ENCODE peak calls at places on chromosome 22, in ten cellular contexts. Y is tibial nerve, V is heart right ventricle, B is stomach, S is mucosa of descending colon, R is upper lobe of left lung, E is Panc1, Q is colonic mucosa, I is adrenal gland, P is prostate gland. U is an unnamed sample.

GRCh38 chr22:29041408-29041807 is 20.2 kb downstream of the C22orf31 start:
- DNase-seq in Y (no peak), V (no peak), B (peak; percentile 49), S (no peak), R (no peak), E (no peak), Q (no peak), I (no peak), P (no peak), U (no peak)

GRCh38 chr22:45831394-45831793 is 145.6 kb downstream of the WNT7B start:
- DNase-seq in Y (no peak), V (no peak), B (no peak), S (no peak), R (no peak), E (peak; percentile 4), Q (no peak), I (no peak), P (no peak), U (no peak)

GRCh38 chr22:46748948-46749681 is 11.1 kb upstream of the CERK start:
- DNase-seq in Y (no peak), V (no peak), B (no peak), S (peak; percentile 39), R (no peak), E (no peak), Q (no peak), I (no peak), P (no peak), U (no peak)

GRCh38 chr22:19717691-19718254 is 3.5 kb downstream of the SEPTIN5 start:
- DNase-seq in Y (peak; percentile 60), V (peak; percentile 72), B (peak; percentile 79), S (peak; percentile 79), R (peak; percentile 97), E (no peak), Q (peak; percentile 72), I (peak; percentile 72), P (peak; percentile 60), U (no peak)

GRCh38 chr22:50169774-50170341 is 673 bp upstream of the PANX2 start:
- DNase-seq in Y (no peak), V (no peak), B (peak; percentile 59), S (no peak), R (peak; percentile 89), E (no peak), Q (no peak), I (no peak), P (no peak), U (no peak)

GRCh38 chr22:30025187-30025586 is 55.1 kb upstream of the HORMAD2 start:
- DNase-seq in Y (no peak), V (no peak), B (peak; percentile 84), S (no peak), R (no peak), E (no peak), Q (no peak), I (no peak), P (peak; percentile 66), U (no peak)

GRCh38 chr22:17647996-17648395 is 9.4 kb downstream of the BCL2L13 start:
- DNase-seq in Y (no peak), V (no peak), B (no peak), S (no peak), R (no peak), E (no peak), Q (no peak), I (no peak), P (no peak), U (no peak)

GRCh38 chr22:42945736-42946135 is 69.2 kb downstream of the PACSIN2 start:
- DNase-seq in Y (no peak), V (no peak), B (no peak), S (no peak), R (no peak), E (no peak), Q (no peak), I (no peak), P (no peak), U (no peak)

GRCh38 chr22:38710352-38710751 is 4.6 kb downstream of the GTPBP1 start:
- DNase-seq in Y (no peak), V (no peak), B (no peak), S (no peak), R (no peak), E (no peak), Q (no peak), I (no peak), P (no peak), U (no peak)

GRCh38 chr22:38709306-38709705 is 3.6 kb downstream of the GTPBP1 start:
- DNase-seq in Y (no peak), V (no peak), B (no peak), S (no peak), R (no peak), E (no peak), Q (no peak), I (no peak), P (no peak), U (no peak)

GRCh38 chr22:38707984-38708383 is 2.2 kb downstream of the GTPBP1 start:
- DNase-seq in Y (no peak), V (no peak), B (no peak), S (no peak), R (no peak), E (no peak), Q (no peak), I (no peak), P (no peak), U (no peak)

GRCh38 chr22:38712496-38713207 is 6.9 kb downstream of the GTPBP1 start:
- DNase-seq in Y (no peak), V (no peak), B (no peak), S (no peak), R (no peak), E (no peak), Q (no peak), I (no peak), P (no peak), U (no peak)

DNA sequence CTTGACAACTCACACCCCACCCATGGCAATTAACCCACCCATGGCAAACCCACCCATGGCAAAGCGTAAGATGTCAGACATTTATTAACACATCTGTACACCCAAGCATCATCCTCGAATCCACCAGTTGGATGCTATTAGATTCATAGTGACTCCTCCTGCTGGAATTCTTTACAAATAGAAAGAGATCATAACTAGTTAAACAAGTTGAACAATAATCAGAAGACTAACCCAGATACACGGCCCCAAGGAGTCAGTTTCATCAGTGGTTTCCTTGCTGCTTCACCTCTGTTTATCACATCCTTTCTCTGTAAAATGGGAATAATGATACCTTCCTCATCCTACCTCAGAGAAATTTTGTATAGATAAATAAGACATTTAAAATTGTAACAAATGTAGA is 5.1 kb downstream of the GTPBP1 start:
- DNase-seq in Y (no peak), V (no peak), B (no peak), S (no peak), R (no peak), E (no peak), Q (no peak), I (no peak), P (no peak), U (no peak)
- H3K4me1 ChIP-seq in Y (peaks cover 42% of the 10 kb centered on the region), V (peaks cover 74% of the 10 kb centered on the region), B (peaks cover 34% of the 10 kb centered on the region), S (peaks cover 20% of the 10 kb centered on the region), R (peaks cover 58% of the 10 kb centered on the region), E (peaks cover 13% of the 10 kb centered on the region), Q (peaks cover 9% of the 10 kb centered on the region), I (peaks cover 9% of the 10 kb centered on the region), P (peaks cover 11% of the 10 kb centered on the region), U (peaks cover 16% of the 10 kb centered on the region)

GRCh38 chr22:26235792-26236191 is 66.5 kb downstream of the SEZ6L start:
- DNase-seq in Y (no peak), V (no peak), B (no peak), S (no peak), R (no peak), E (no peak), Q (no peak), I (peak; percentile 56), P (no peak), U (peak; percentile 4)
- TF ChIP-seq CTCF in Y (no peak), V (no peak), B (no peak), S (no peak), R (no peak), E (no peak), Q (no peak), I (no peak), P (no peak), U (no peak)

GRCh38 chr22:36235585-36235984 is 3.7 kb downstream of the APOL2 start:
- DNase-seq in Y (no peak), V (no peak), B (no peak), S (no peak), R (no peak), E (no peak), Q (no peak), I (no peak), P (no peak), U (no peak)

GRCh38 chr22:36234919-36235318 is 4.4 kb downstream of the APOL2 start:
- DNase-seq in Y (no peak), V (no peak), B (no peak), S (no peak), R (no peak), E (no peak), Q (no peak), I (peak; percentile 23), P (no peak), U (no peak)

GRCh38 chr22:36232715-36233401 is 6.5 kb downstream of the APOL2 start:
- DNase-seq in Y (no peak), V (no peak), B (no peak), S (no peak), R (no peak), E (no peak), Q (no peak), I (no peak), P (peak; percentile 31), U (no peak)

GRCh38 chr22:36234211-36234610 is 5.1 kb downstream of the APOL2 start:
- DNase-seq in Y (no peak), V (no peak), B (no peak), S (no peak), R (no peak), E (no peak), Q (no peak), I (no peak), P (no peak), U (no peak)

DNA sequence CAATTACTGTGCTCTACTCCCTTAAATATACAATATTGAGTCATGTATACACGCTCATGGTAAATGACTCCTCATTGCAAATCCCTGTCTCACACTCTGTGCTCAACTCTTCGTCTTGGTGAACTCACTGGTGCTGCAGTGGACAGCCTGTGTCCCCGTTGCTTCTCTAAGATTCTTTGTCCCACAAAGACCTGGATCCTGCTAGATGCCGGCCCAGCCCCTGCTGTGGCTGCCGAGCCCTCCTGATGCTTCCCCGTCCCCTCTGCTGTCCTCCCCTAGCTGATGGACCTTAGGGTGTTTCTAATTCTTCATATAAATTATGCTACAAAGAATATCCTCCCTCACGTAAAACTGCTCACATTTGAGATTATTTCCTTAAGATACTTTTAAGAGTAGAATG is 5.5 kb downstream of the APOL2 start:
- DNase-seq in Y (no peak), V (no peak), B (no peak), S (no peak), R (no peak), E (no peak), Q (no peak), I (no peak), P (no peak), U (no peak)
- H3K4me1 ChIP-seq in Y (peaks cover 53% of the 10 kb centered on the region), V (peaks cover 46% of the 10 kb centered on the region), B (peaks cover 37% of the 10 kb centered on the region), S (peaks cover 15% of the 10 kb centered on the region), R (peaks cover 45% of the 10 kb centered on the region), E (peaks cover 7% of the 10 kb centered on the region), Q (peaks cover 18% of the 10 kb centered on the region), I (peaks cover 19% of the 10 kb centered on the region), P (peaks cover 17% of the 10 kb centered on the region), U (no peaks in the 10 kb centered on the region)

DNA sequence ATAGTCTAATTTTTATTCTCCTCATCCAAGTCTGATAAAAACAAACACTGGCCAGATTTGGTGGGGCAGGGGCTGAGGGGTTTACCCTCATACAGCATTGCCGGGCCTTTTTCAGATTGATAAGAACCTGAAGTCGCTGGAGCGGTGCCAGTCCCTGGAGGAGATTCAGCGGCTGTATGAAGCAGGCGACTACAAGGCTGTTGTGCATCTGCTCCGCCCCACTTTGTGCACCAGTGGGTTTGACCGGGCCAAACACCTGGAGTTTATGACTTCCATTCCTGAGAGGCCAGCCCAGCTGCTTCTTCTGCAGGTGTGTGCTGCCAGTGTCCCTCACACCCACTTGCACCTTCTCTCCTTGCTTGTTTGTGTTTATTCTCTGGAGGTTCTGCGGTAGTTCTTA is 55.8 kb downstream of the CABIN1 start:
- DNase-seq in Y (no peak), V (no peak), B (peak; percentile 71), S (peak; percentile 58), R (no peak), E (no peak), Q (peak; percentile 47), I (no peak), P (no peak), U (no peak)
- TF ChIP-seq CTCF in Y (no peak), V (no peak), B (no peak), S (no peak), R (no peak), E (no peak), Q (no peak), I (no peak), P (no peak), U (no peak)